ENCODE peak calls at places on chromosome 1, in five cellular contexts. F is tibial nerve; H is CD8-positive, alpha-beta T cell; C is breast epithelium; Z is left ventricle myocardium inferior. W is an unnamed sample. For H3K4me1, the result is how much of the 10 kb centered on the place peaks cover.

GRCh38 chr1:58869638-58870297 is 85.9 kb upstream of the JUN start:
- DNase-seq in F (no peak), C (no peak), Z (no peak), H (no peak), W (no peak)

GRCh38 chr1:32881291-32881690 is 5.0 kb upstream of the HPCA start:
- DNase-seq in C (no peak), F (no peak), H (no peak), Z (no peak), W (peak)

GRCh38 chr1:161725888-161726630 is 4.7 kb downstream of the FCRLB start:
- DNase-seq in H (peak), C (no peak), F (peak), Z (peak), W (peak)

GRCh38 chr1:247335871-247336270 is 4.2 kb upstream of the ZNF496 start:
- DNase-seq in F (no peak), C (no peak), H (no peak), Z (no peak), W (no peak)

GRCh38 chr1:158107926-158108325 is 72.8 kb upstream of the CD1D start:
- DNase-seq in Z (no peak), H (no peak), F (no peak), C (no peak), W (no peak)

GRCh38 chr1:155064109-155064812 is 721 bp downstream of the EFNA4 start:
- DNase-seq in F (no peak), H (no peak), Z (no peak), C (no peak), W (no peak)

GRCh38 chr1:998905-999796 is 746 bp downstream of the HES4 start:
- DNase-seq in Z (no peak), F (no peak), C (no peak), H (peak), W (peak)

GRCh38 chr1:43619996-43620920 is 29.7 kb upstream of the KDM4A start:
- DNase-seq in C (no peak), F (no peak), H (no peak), Z (no peak), W (peak)

GRCh38 chr1:111739222-111739983 is at the start of gene INKA2:
- DNase-seq in H (peak), Z (peak), C (peak), F (peak), W (peak)

GRCh38 chr1:7705048-7705907 is 65.8 kb upstream of the VAMP3 start:
- DNase-seq in F (peak), C (no peak), H (peak), Z (peak), W (peak)

GRCh38 chr1:2528966-2529750 is 905 bp downstream of the HES5 start:
- DNase-seq in Z (no peak), H (peak), C (no peak), F (no peak), W (no peak)

GRCh38 chr1:47230692-47231313 is 1.2 kb downstream of the TAL1 start:
- DNase-seq in H (no peak), C (no peak), F (no peak), Z (no peak), W (no peak)

GRCh38 chr1:179080866-179081695 is 789 bp upstream of the TOR3A start:
- DNase-seq in Z (no peak), F (no peak), H (peak), C (no peak), W (no peak)

GRCh38 chr1:216723274-216723780 is at the start of gene ESRRG:
- DNase-seq in F (no peak), H (no peak), C (peak), Z (peak), W (peak)

GRCh38 chr1:67336783-67337182 is 29.1 kb downstream of the IL12RB2 start:
- DNase-seq in C (no peak), Z (no peak), H (peak), F (no peak), W (no peak)

GRCh38 chr1:24606621-24607020 is 36.5 kb upstream of the SRRM1 start:
- DNase-seq in Z (no peak), C (no peak), F (no peak), H (no peak), W (no peak)

GRCh38 chr1:100584761-100585745 is 47.1 kb downstream of the GPR88 start:
- DNase-seq in F (no peak), C (no peak), H (no peak), Z (no peak), W (no peak)

GRCh38 chr1:151920147-151920546 is 10.8 kb upstream of the THEM4 start:
- DNase-seq in H (no peak), C (no peak), F (no peak), Z (no peak), W (no peak)

GRCh38 chr1:198275598-198275997 is 118.8 kb downstream of the NEK7 start:
- DNase-seq in C (no peak), H (no peak), Z (no peak), F (no peak), W (no peak)

GRCh38 chr1:56169856-56170255 is 409.5 kb downstream of the PLPP3 start:
- DNase-seq in Z (no peak), F (no peak), H (no peak), C (no peak), W (no peak)

GRCh38 chr1:54581621-54582035 is 33.6 kb downstream of the ACOT11 start:
- DNase-seq in C (peak), H (no peak), Z (peak), F (peak), W (no peak)

GRCh38 chr1:153032677-153033308 is 1.8 kb downstream of the SPRR1B start:
- DNase-seq in H (no peak), C (no peak), Z (no peak), F (no peak), W (no peak)

GRCh38 chr1:115529216-115529897 is 112.4 kb upstream of the VANGL1 start:
- DNase-seq in C (no peak), H (no peak), F (no peak), Z (no peak), W (no peak)

GRCh38 chr1:208775841-208776240 is 531.7 kb upstream of the PLXNA2 start:
- DNase-seq in C (no peak), F (no peak), H (no peak), Z (no peak), W (no peak)

GRCh38 chr1:30120268-30121000 is 603.0 kb downstream of the MATN1 start:
- DNase-seq in F (no peak), Z (no peak), H (no peak), C (no peak), W (no peak)

GRCh38 chr1:55893155-55893554 is 678.0 kb upstream of the USP24 start:
- DNase-seq in H (no peak), C (no peak), F (no peak), Z (no peak), W (no peak)

GRCh38 chr1:8552135-8552534 is 234.2 kb downstream of the SLC45A1 start:
- DNase-seq in F (no peak), C (no peak), Z (no peak), H (no peak), W (no peak)

GRCh38 chr1:181398544-181398943 is 84.8 kb upstream of the CACNA1E start:
- DNase-seq in Z (no peak), F (no peak), H (no peak), C (no peak), W (no peak)

GRCh38 chr1:29324202-29324601 is 87.9 kb downstream of the PTPRU start:
- DNase-seq in Z (no peak), C (no peak), H (no peak), F (no peak), W (no peak)

DNA sequence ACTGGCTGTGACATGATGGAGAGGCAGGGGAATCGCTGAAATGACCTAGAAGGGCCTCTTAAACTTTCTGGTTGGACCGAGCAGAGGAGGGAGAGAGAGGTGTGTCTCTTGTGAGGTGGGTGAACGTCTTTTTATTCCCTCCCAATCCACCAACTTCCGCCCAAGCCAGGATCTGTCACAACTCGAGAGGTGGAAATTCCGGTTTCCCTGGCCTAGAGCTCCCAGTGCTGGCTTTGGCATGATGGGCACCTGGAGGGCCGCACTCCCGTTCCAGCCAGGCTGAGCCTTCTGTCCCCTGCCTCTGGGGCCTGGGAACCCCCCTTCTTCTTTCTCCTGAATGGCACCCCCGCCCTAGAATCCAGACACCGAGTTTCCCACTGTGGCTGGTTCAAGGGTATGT is at the start of gene SEMA4A:
- DNase-seq in F (no peak), C (peak), Z (no peak), H (no peak), W (no peak)
- H3K4me1 ChIP-seq in F (under half), C (under half), Z (under half), H (under half), W (under half)

DNA sequence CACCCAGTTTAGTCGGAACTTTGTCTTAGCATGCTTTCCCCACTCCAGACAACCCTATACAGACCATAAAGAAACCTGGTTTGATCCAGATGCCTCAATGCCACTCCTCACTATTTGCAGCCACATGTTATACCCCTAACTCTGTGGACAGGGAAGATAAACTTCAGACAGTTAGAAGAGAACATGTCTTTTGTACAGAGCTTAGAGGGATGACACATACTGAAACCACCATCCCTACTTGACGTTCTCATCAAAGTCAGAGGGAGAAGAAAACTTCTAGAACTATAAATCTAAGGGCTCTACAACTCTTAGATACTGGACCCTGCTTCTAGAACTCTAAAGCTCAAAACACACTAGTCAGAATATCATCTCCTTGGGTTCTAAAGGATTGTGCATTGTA is 3.7 kb downstream of the SYT6 start:
- DNase-seq in F (no peak), Z (no peak), C (no peak), H (no peak), W (no peak)
- H3K4me1 ChIP-seq in F (under half), Z (under half), C (under half), H (under half), W (under half)

GRCh38 chr1:19467199-19468187 is 17.8 kb downstream of the CAPZB start:
- DNase-seq in Z (no peak), F (no peak), H (no peak), C (no peak), W (peak)
- H3K4me1 ChIP-seq in Z (half or more), F (under half), H (half or more), C (under half), W (half or more)

DNA sequence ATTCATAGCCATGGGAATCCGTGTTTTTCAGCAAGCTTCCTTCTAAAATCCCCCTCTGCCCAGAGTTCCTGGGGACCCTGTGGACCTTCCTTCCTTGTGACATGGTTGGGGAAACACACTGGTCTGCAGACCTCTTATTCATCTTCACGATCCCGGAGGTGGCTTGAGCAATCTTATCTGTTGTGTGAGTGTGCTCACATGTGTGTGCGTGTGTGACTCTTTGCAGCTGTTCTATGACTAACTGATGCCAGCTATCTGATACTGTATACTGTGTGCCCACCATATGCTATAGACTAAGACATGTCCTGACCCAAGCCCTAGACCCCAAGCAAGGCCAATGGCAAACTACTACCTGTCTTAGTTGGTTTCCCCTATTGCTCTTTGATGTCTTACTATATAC is 15.7 kb upstream of the IL10 start:
- DNase-seq in H (no peak), C (no peak), Z (no peak), F (no peak), W (no peak)
- H3K4me1 ChIP-seq in H (half or more), C (under half), Z (under half), F (under half), W (under half)

GRCh38 chr1:201535046-201535777 is 3.7 kb upstream of the NAV1 start:
- DNase-seq in H (no peak), Z (no peak), C (no peak), F (no peak), W (no peak)
- H3K4me1 ChIP-seq in H (under half), Z (half or more), C (under half), F (under half), W (under half)